ENCODE peak calls at places on chromosomes 6 and 20, in four cellular contexts. Q, V, C and M are unnamed samples.

GRCh38 chr6:98716341-98716740 is 118.0 kb upstream of the POU3F2 start:
- DNase-seq in Q (no peak), V (no peak), C (no peak), M (no peak)

GRCh38 chr6:53107091-53107490 is 41.5 kb downstream of the GCM1 start:
- DNase-seq in Q (peak; percentile 80), V (peak; percentile 59), C (no peak), M (no peak)

GRCh38 chr20:35404614-35405259 is 7.0 kb downstream of the UQCC1 start:
- DNase-seq in Q (no peak), V (no peak), C (no peak), M (no peak)

GRCh38 chr6:38801305-38801704 is 86.2 kb downstream of the DNAH8 start:
- DNase-seq in Q (no peak), V (no peak), C (no peak), M (no peak)

GRCh38 chr20:34078540-34078939 is 33.5 kb downstream of the EIF2S2 start:
- DNase-seq in Q (no peak), V (no peak), C (no peak), M (no peak)

GRCh38 chr6:105317607-105318533 is 85.0 kb downstream of the PREP start:
- DNase-seq in Q (no peak), V (peak; percentile 44), C (no peak), M (no peak)

GRCh38 chr6:104638841-104639290 is 220.9 kb downstream of the HACE1 start:
- DNase-seq in Q (no peak), V (peak; percentile 53), C (no peak), M (no peak)

GRCh38 chr6:85662251-85662650 is 19.6 kb upstream of the SYNCRIP start:
- DNase-seq in Q (peak; percentile 46), V (no peak), C (no peak), M (no peak)

GRCh38 chr20:10573273-10573950 is 100.4 kb downstream of the JAG1 start:
- DNase-seq in Q (no peak), V (no peak), C (no peak), M (no peak)

GRCh38 chr20:56722042-56722441 is 92.9 kb downstream of the TFAP2C start:
- DNase-seq in Q (no peak), V (no peak), C (no peak), M (no peak)

GRCh38 chr6:53309059-53309896 is 39.5 kb downstream of the ELOVL5 start:
- DNase-seq in Q (peak; percentile 38), V (peak; percentile 77), C (no peak), M (no peak)

GRCh38 chr6:71038966-71039365 is 82.1 kb upstream of the B3GAT2 start:
- DNase-seq in Q (no peak), V (peak; percentile 9), C (no peak), M (no peak)

GRCh38 chr6:154236646-154237236 is 119.9 kb downstream of the IPCEF1 start:
- DNase-seq in Q (no peak), V (no peak), C (no peak), M (no peak)

GRCh38 chr6:17600527-17601388 is 656 bp downstream of the FAM8A1 start:
- DNase-seq in Q (no peak), V (peak; percentile 40), C (peak; percentile 92), M (no peak)

GRCh38 chr6:81608776-81609175 is 143.7 kb downstream of the TENT5A start:
- DNase-seq in Q (peak; percentile 13), V (peak; percentile 3), C (no peak), M (no peak)

GRCh38 chr6:149261364-149261763 is 56.1 kb upstream of the TAB2 start:
- DNase-seq in Q (no peak), V (no peak), C (no peak), M (no peak)

GRCh38 chr6:21885532-21886089 is 292.1 kb downstream of the SOX4 start:
- DNase-seq in Q (peak; percentile 79), V (peak; percentile 71), C (no peak), M (no peak)

GRCh38 chr20:63493563-63494020 is 5.3 kb downstream of the EEF1A2 start:
- DNase-seq in Q (no peak), V (no peak), C (no peak), M (no peak)

GRCh38 chr20:34579191-34579661 is 20.7 kb downstream of the MAP1LC3A start:
- DNase-seq in Q (peak; percentile 75), V (peak; percentile 88), C (peak; percentile 82), M (peak; percentile 83)

GRCh38 chr6:109204511-109204910 is 109.2 kb downstream of the CEP57L1 start:
- DNase-seq in Q (no peak), V (no peak), C (no peak), M (no peak)

GRCh38 chr6:105836889-105837288 is 249.2 kb upstream of the PRDM1 start:
- DNase-seq in Q (no peak), V (no peak), C (no peak), M (no peak)

GRCh38 chr6:89063881-89064280 is 16.7 kb upstream of the PNRC1 start:
- DNase-seq in Q (no peak), V (no peak), C (no peak), M (no peak)

GRCh38 chr6:5457983-5458683 is 196.8 kb downstream of the FARS2 start:
- DNase-seq in Q (no peak), V (peak; percentile 92), C (peak; percentile 89), M (no peak)

GRCh38 chr6:44676826-44677433 is 289.4 kb downstream of the CDC5L start:
- DNase-seq in Q (no peak), V (no peak), C (no peak), M (peak; percentile 40)

GRCh38 chr6:29723666-29724588 is 693 bp downstream of the HLA-F start:
- DNase-seq in Q (no peak), V (no peak), C (peak; percentile 92), M (no peak)

GRCh38 chr6:159801935-159802334 is 1.9 kb downstream of the PNLDC1 start:
- DNase-seq in Q (no peak), V (peak; percentile 66), C (no peak), M (no peak)

GRCh38 chr6:125636671-125637070 is 112.8 kb upstream of the HEY2 start:
- DNase-seq in Q (no peak), V (no peak), C (no peak), M (no peak)

GRCh38 chr6:11110921-11111768 is at the start of gene ERVFRD-1:
- DNase-seq in Q (no peak), V (no peak), C (no peak), M (peak; percentile 63)

GRCh38 chr6:55047433-55048044 is 126.8 kb upstream of the HCRTR2 start:
- DNase-seq in Q (no peak), V (no peak), C (no peak), M (no peak)

GRCh38 chr6:13278184-13278583 is 50.2 kb downstream of the TBC1D7 start:
- DNase-seq in Q (no peak), V (no peak), C (no peak), M (no peak)

GRCh38 chr6:78533426-78533825 is 333.9 kb upstream of the IRAK1BP1 start:
- DNase-seq in Q (no peak), V (peak; percentile 11), C (no peak), M (no peak)

GRCh38 chr6:3473773-3474172 is 16.9 kb upstream of the SLC22A23 start:
- DNase-seq in Q (no peak), V (no peak), C (no peak), M (no peak)

GRCh38 chr6:94026575-94026974 is 607.2 kb upstream of the EPHA7 start:
- DNase-seq in Q (no peak), V (no peak), C (no peak), M (no peak)

GRCh38 chr6:34916348-34916967 is 27.4 kb downstream of the ANKS1A start:
- DNase-seq in Q (no peak), V (no peak), C (no peak), M (no peak)

GRCh38 chr6:147779624-147780023 is 271.1 kb downstream of the SAMD5 start:
- DNase-seq in Q (no peak), V (no peak), C (no peak), M (no peak)

GRCh38 chr6:68760486-68760885 is 125.4 kb downstream of the ADGRB3 start:
- DNase-seq in Q (no peak), V (no peak), C (no peak), M (no peak)

GRCh38 chr6:43107344-43108062 is 31.4 kb downstream of the PTK7 start:
- DNase-seq in Q (no peak), V (no peak), C (no peak), M (no peak)

GRCh38 chr6:43475506-43475905 is 1.9 kb upstream of the TJAP1 start:
- DNase-seq in Q (no peak), V (no peak), C (no peak), M (no peak)

GRCh38 chr20:35886537-35886936 is 67.8 kb downstream of the SCAND1 start:
- DNase-seq in Q (no peak), V (no peak), C (no peak), M (no peak)

GRCh38 chr6:1424306-1424927 is 35.0 kb downstream of the FOXF2 start:
- DNase-seq in Q (peak; percentile 73), V (peak; percentile 78), C (no peak), M (no peak)
- TF ChIP-seq CTCF in Q (peak; percentile 83), V (peak; percentile 69), C (no peak), M (peak; percentile 73)

GRCh38 chr6:136792945-136793289 is 640 bp upstream of the MAP3K5 start:
- DNase-seq in Q (peak; percentile 84), V (peak; percentile 91), C (peak; percentile 99), M (peak; percentile 95)

GRCh38 chr6:136793348-136793747 is 1.1 kb upstream of the MAP3K5 start:
- DNase-seq in Q (no peak), V (no peak), C (no peak), M (no peak)

GRCh38 chr6:136790411-136791295 is 1.6 kb downstream of the MAP3K5 start:
- DNase-seq in Q (no peak), V (peak; percentile 18), C (no peak), M (no peak)

GRCh38 chr6:136791296-136792065 is 796 bp downstream of the MAP3K5 start:
- DNase-seq in Q (peak; percentile 23), V (peak; percentile 78), C (peak; percentile 93), M (no peak)

GRCh38 chr6:136792066-136792944 is at the start of gene MAP3K5:
- DNase-seq in Q (peak; percentile 82), V (peak; percentile 93), C (peak; percentile 96), M (no peak)
- TF ChIP-seq CTCF in Q (no peak), V (peak; percentile 38), C (no peak), M (no peak)

DNA sequence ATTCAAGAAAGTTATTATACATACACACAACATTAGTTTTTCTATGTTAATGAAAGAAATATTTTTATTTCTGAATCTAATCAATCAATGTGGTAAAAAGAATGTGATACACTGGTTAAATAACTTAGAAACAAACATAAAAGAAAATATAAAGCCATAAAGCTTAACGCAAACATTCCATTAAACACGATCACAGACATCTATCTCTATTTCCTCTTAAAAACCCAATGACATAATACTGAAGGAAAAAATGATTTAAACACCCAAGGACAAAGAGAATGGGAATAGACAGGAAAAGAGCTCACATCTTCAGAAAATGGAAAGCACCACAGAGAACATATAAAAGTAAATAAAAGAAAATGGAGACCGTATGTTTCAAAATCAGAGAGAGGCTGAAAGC is 19.4 kb downstream of the ZUP1 start:
- DNase-seq in Q (no peak), V (no peak), C (no peak), M (no peak)
- TF ChIP-seq CTCF in Q (no peak), V (no peak), C (no peak), M (no peak)

DNA sequence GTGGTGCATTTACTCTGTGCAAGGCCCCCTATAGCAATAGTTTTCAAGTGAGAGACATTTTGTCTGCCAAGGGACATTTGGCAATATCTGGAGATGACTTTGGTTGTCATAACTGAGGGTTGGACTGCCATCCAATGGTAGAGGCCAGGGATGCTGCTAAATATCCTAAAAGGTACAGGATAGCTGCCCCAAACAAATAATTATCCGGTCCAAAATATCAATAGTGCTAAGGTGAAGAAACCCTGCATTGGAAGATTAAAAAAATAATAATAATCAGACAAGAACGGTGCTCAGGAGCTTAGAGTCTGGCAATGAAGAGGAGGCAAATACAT is 11.3 kb upstream of the FILIP1 start:
- DNase-seq in Q (peak; percentile 52), V (peak; percentile 29), C (no peak), M (no peak)
- TF ChIP-seq CTCF in Q (peak; percentile 69), V (no peak), C (no peak), M (no peak)